ENCODE peak calls at places on chromosome 7, in eight cellular contexts. R is breast epithelium, C is A549, Z is right lobe of liver, O is tibial nerve, D is Peyer's patch, K is ovary, X is sigmoid colon. G is an unnamed sample.

GRCh38 chr7:30612658-30613265 is 18.1 kb downstream of the GARS1 start:
- DNase-seq in K (no peak), R (no peak), X (no peak), D (no peak), Z (no peak), C (no peak), O (no peak), G (no peak)

GRCh38 chr7:135385209-135385608 is 124.7 kb downstream of the CNOT4 start:
- DNase-seq in Z (peak; percentile 29), R (no peak), D (no peak), O (no peak), X (no peak), K (peak; percentile 27), C (no peak), G (peak; percentile 82)

GRCh38 chr7:132087421-132087820 is 488.8 kb downstream of the PLXNA4 start:
- DNase-seq in Z (no peak), K (no peak), R (no peak), O (no peak), X (no peak), C (no peak), D (no peak), G (no peak)

GRCh38 chr7:133433165-133433812 is 180.4 kb downstream of the EXOC4 start:
- DNase-seq in O (no peak), Z (no peak), C (no peak), D (no peak), R (no peak), K (no peak), X (no peak), G (no peak)

GRCh38 chr7:95800787-95801186 is 28.4 kb downstream of the DYNC1I1 start:
- DNase-seq in C (no peak), O (no peak), Z (no peak), D (no peak), X (no peak), R (no peak), K (no peak), G (no peak)

GRCh38 chr7:369981-370621 is 80.1 kb downstream of the FOXL3 start:
- DNase-seq in O (no peak), D (peak; percentile 72), X (peak; percentile 47), K (no peak), R (peak; percentile 56), C (no peak), Z (peak; percentile 26), G (no peak)

GRCh38 chr7:149662591-149663095 is 110.7 kb downstream of the ZNF467 start:
- DNase-seq in K (no peak), D (peak; percentile 66), O (no peak), X (peak; percentile 84), R (no peak), C (peak; percentile 83), Z (peak; percentile 70), G (peak; percentile 34)

GRCh38 chr7:7751243-7752092 is 33.1 kb upstream of the RPA3 start:
- DNase-seq in Z (peak; percentile 21), R (no peak), X (no peak), D (peak; percentile 61), O (no peak), C (no peak), K (no peak), G (no peak)

GRCh38 chr7:127983804-127984332 is 47.4 kb downstream of the LRRC4 start:
- DNase-seq in K (no peak), C (no peak), Z (no peak), X (no peak), R (no peak), D (no peak), O (no peak), G (no peak)

GRCh38 chr7:84735021-84735420 is 451.8 kb downstream of the SEMA3D start:
- DNase-seq in C (no peak), Z (no peak), O (no peak), D (no peak), K (no peak), X (no peak), R (no peak), G (no peak)

GRCh38 chr7:141617280-141617679 is 66.1 kb downstream of the AGK start:
- DNase-seq in O (no peak), D (no peak), X (no peak), R (no peak), C (no peak), K (no peak), Z (no peak), G (no peak)

GRCh38 chr7:15561840-15562239 is at the start of gene AGMO:
- DNase-seq in O (peak; percentile 76), Z (peak; percentile 89), C (peak; percentile 63), K (peak; percentile 36), X (peak; percentile 72), D (peak; percentile 84), R (no peak), G (peak; percentile 70)

GRCh38 chr7:109308816-109309215 is 739.1 kb downstream of the DNAJB9 start:
- DNase-seq in Z (no peak), C (no peak), K (no peak), R (no peak), O (no peak), D (no peak), X (no peak), G (no peak)

GRCh38 chr7:14821757-14822480 is 80.6 kb downstream of the DGKB start:
- DNase-seq in Z (no peak), D (no peak), O (no peak), R (no peak), C (no peak), X (no peak), K (no peak), G (no peak)

GRCh38 chr7:8931906-8932646 is 498.7 kb downstream of the NXPH1 start:
- DNase-seq in Z (no peak), R (no peak), K (no peak), O (no peak), X (no peak), C (peak; percentile 0), D (no peak), G (no peak)

GRCh38 chr7:31126976-31127375 is 74.9 kb downstream of the ADCYAP1R1 start:
- DNase-seq in K (no peak), R (no peak), X (no peak), D (no peak), O (no peak), Z (no peak), C (no peak), G (no peak)

GRCh38 chr7:47181609-47182264 is 400.2 kb downstream of the TNS3 start:
- DNase-seq in K (no peak), Z (peak; percentile 26), D (no peak), O (no peak), C (no peak), R (no peak), X (no peak), G (peak; percentile 30)

GRCh38 chr7:81692146-81692905 is 77.5 kb downstream of the HGF start:
- DNase-seq in K (no peak), X (no peak), Z (no peak), C (no peak), R (no peak), O (no peak), D (no peak), G (no peak)
- H3K4me3 ChIP-seq in K (no peak overlapping the region), X (no peak overlapping the region), Z (no peak overlapping the region), C (no peak overlapping the region), R (no peak overlapping the region), O (no peak overlapping the region), D (no peak overlapping the region), G (no peak overlapping the region)

GRCh38 chr7:2105280-2105679 is 127.5 kb downstream of the MAD1L1 start:
- DNase-seq in X (no peak), O (no peak), R (no peak), Z (no peak), C (no peak), K (no peak), D (no peak), G (no peak)

GRCh38 chr7:2104107-2104710 is 128.5 kb downstream of the MAD1L1 start:
- DNase-seq in O (peak; percentile 83), D (peak; percentile 71), X (peak; percentile 97), Z (peak; percentile 79), K (peak; percentile 95), R (peak; percentile 56), C (peak; percentile 81), G (peak; percentile 91)

GRCh38 chr7:2103071-2103898 is 129.5 kb downstream of the MAD1L1 start:
- DNase-seq in C (no peak), Z (no peak), O (no peak), R (no peak), D (no peak), X (no peak), K (no peak), G (no peak)

GRCh38 chr7:2105917-2106316 is 126.8 kb downstream of the MAD1L1 start:
- DNase-seq in C (no peak), O (no peak), K (no peak), X (no peak), R (no peak), D (no peak), Z (no peak), G (no peak)

DNA sequence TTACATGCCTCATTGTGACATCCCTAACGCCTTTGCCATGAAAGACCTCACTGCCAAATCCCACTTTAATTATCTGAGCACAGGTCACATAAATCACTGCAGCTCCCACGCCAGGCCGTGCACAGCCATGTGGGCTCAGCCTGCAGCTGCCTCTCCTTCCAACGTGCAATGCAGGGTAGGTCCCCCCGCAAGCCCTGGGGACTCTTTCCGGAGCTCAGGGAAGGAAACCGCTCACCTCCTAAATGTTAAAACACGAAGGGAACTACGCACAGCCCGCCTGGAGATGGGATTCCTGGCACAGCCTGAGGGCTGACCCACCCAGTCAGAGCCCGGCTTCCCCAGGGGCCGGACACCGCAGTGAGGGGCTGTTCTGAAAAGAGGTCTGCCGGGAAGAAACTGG is 128.0 kb downstream of the MAD1L1 start:
- DNase-seq in C (no peak), O (no peak), Z (no peak), K (peak; percentile 71), X (no peak), R (no peak), D (no peak), G (no peak)
- H3K4me1 ChIP-seq in C (peaks cover 13% of the 10 kb centered on the region), O (peaks cover 38% of the 10 kb centered on the region), Z (no peaks in the 10 kb centered on the region), K (peaks cover 21% of the 10 kb centered on the region), X (no peaks in the 10 kb centered on the region), R (peaks cover 3% of the 10 kb centered on the region), D (no peaks in the 10 kb centered on the region), G (peaks cover 33% of the 10 kb centered on the region)

DNA sequence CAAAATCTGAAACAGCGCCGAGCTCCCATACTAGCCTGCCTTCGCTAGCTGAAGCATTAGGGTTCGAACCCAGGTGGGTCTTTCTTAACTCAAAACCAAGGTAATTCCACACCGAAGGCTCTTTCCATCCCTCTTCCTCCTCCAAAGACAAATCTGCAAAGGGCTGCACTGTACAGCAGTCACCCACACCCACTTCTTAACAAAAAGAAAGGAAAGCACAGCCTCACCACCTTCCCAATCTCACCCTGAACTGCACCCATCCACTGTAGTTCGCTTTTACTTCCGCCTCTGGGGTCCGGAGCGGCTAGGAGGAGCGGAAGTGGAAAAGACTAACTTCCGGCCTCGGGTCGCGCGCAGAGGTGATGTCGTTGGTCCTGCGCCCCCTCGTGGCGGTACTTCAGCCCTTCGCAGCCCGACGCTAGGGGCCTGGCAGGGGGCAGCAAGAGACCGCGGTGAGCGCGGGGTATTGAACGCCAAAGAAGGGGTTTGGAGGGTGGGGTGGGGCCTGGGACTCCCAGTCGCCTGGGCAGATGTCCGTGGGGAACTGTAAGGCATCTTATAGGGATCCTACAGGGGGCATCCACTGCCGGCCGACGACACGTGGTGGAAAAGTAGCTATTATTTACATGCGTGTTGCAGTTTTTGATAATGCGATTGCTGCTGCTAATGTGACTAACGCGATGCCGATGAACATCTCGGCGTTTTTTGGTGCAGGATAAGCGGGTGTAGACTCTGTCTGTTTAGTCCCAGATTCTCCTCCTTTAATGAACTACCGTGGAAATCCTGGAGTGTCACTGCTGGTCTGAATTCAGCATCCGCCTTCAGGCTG is at the start of gene MTERF1:
- DNase-seq in O (peak; percentile 84), X (peak; percentile 95), Z (peak; percentile 90), C (peak; percentile 94), K (peak; percentile 93), D (peak; percentile 94), R (peak; percentile 76), G (peak; percentile 96)
- TF ChIP-seq POLR2A in O (no peak), X (no peak), Z (peak; percentile 28), C (peak; percentile 65), K (no peak), D (no peak), R (no peak), G (no peak)

GRCh38 chr7:140484951-140485350 is 5.6 kb upstream of the MKRN1 start:
- DNase-seq in R (no peak), K (no peak), X (no peak), Z (no peak), D (no peak), C (no peak), O (no peak), G (no peak)
- H3K4me3 ChIP-seq in R (no peak overlapping the region), K (no peak overlapping the region), X (no peak overlapping the region), Z (no peak overlapping the region), D (no peak overlapping the region), C (no peak overlapping the region), O (no peak overlapping the region), G (no peak overlapping the region)

G was measured in testis.